ENCODE peak calls at places on chromosomes 2 and 18, in ten cellular contexts. T, L, Q, F, R, K, Y, A, N and E are unnamed samples.

GRCh38 chr2:79980116-79980515 is 324.4 kb downstream of the LRRTM1 start:
- DNase-seq in R (no peak), K (no peak), F (no peak), L (no peak), N (no peak), Y (no peak), Q (no peak), A (no peak), T (no peak), E (no peak)

GRCh38 chr2:28366496-28367282 is 26.0 kb upstream of the FOSL2 start:
- DNase-seq in Q (no peak), A (no peak), L (no peak), F (no peak), T (no peak), K (no peak), N (no peak), Y (no peak), R (no peak), E (peak)

GRCh38 chr2:218471070-218471469 is 52.1 kb downstream of the VIL1 start:
- DNase-seq in T (no peak), Y (no peak), R (no peak), N (no peak), L (no peak), Q (no peak), A (no peak), K (no peak), F (no peak), E (no peak)

GRCh38 chr2:100888602-100889001 is 68.7 kb downstream of the NPAS2 start:
- DNase-seq in R (no peak), N (no peak), A (no peak), Q (no peak), L (no peak), Y (no peak), F (no peak), T (no peak), K (no peak), E (no peak)

GRCh38 chr2:95303191-95303914 is 6.2 kb downstream of the KCNIP3 start:
- DNase-seq in N (no peak), F (no peak), L (no peak), Q (no peak), T (peak), Y (no peak), R (no peak), K (no peak), A (no peak), E (no peak)

GRCh38 chr2:65291221-65292094 is 63.8 kb downstream of the ACTR2 start:
- DNase-seq in R (no peak), Q (no peak), A (no peak), Y (no peak), L (no peak), K (no peak), F (no peak), N (no peak), T (no peak), E (no peak)

GRCh38 chr2:126792186-126792585 is 106.5 kb upstream of the TEX51 start:
- DNase-seq in T (no peak), Y (no peak), F (no peak), Q (no peak), A (no peak), L (no peak), K (no peak), R (no peak), N (no peak), E (no peak)

GRCh38 chr18:43129946-43130523 is 14.6 kb upstream of the RIT2 start:
- DNase-seq in K (no peak), N (no peak), Y (no peak), L (no peak), F (no peak), A (no peak), Q (no peak), R (no peak), T (no peak), E (no peak)

GRCh38 chr2:241554610-241555322 is 3.8 kb upstream of the BOK start:
- DNase-seq in R (peak), F (no peak), T (no peak), N (no peak), L (no peak), K (no peak), Q (no peak), A (no peak), Y (no peak), E (no peak)

GRCh38 chr2:62475172-62476011 is 30.6 kb downstream of the TMEM17 start:
- DNase-seq in Q (no peak), T (peak), R (peak), F (no peak), A (no peak), L (no peak), Y (peak), K (peak), N (no peak), E (peak)

GRCh38 chr2:206937519-206937918 is 1.8 kb upstream of the CPO start:
- DNase-seq in R (no peak), T (no peak), A (no peak), Q (no peak), Y (no peak), N (no peak), K (no peak), L (no peak), F (no peak), E (no peak)

GRCh38 chr2:63488118-63488713 is 100.1 kb downstream of the WDPCP start:
- DNase-seq in K (no peak), R (no peak), N (no peak), L (no peak), T (peak), Y (peak), A (peak), Q (no peak), F (peak), E (no peak)

GRCh38 chr2:176206677-176207076 is 18.2 kb downstream of the HOXD1 start:
- DNase-seq in T (no peak), A (no peak), Y (no peak), R (no peak), N (no peak), L (no peak), F (no peak), K (no peak), Q (no peak), E (no peak)

GRCh38 chr2:143553261-143553660 is 424.0 kb downstream of the ARHGAP15 start:
- DNase-seq in K (no peak), Y (no peak), R (no peak), T (no peak), N (no peak), Q (no peak), A (no peak), F (no peak), L (no peak), E (no peak)

GRCh38 chr2:231660860-231661259 is 47.5 kb upstream of the PTMA start:
- DNase-seq in T (no peak), L (no peak), Y (no peak), R (no peak), Q (no peak), K (no peak), A (peak), N (no peak), F (no peak), E (no peak)

GRCh38 chr2:38123862-38124261 is 47.9 kb upstream of the CYP1B1 start:
- DNase-seq in Y (no peak), K (no peak), T (no peak), F (no peak), A (no peak), R (no peak), L (no peak), Q (no peak), N (no peak), E (no peak)

GRCh38 chr2:156191547-156191946 is 141.0 kb downstream of the NR4A2 start:
- DNase-seq in R (no peak), N (no peak), L (no peak), K (no peak), Y (no peak), Q (no peak), A (no peak), T (no peak), F (no peak), E (no peak)

GRCh38 chr2:156189143-156189542 is 143.4 kb downstream of the NR4A2 start:
- DNase-seq in Q (no peak), R (no peak), N (no peak), Y (no peak), L (no peak), T (no peak), A (no peak), F (no peak), K (no peak), E (no peak)

GRCh38 chr2:156190532-156190931 is 142.0 kb downstream of the NR4A2 start:
- DNase-seq in N (no peak), K (no peak), T (no peak), F (no peak), A (no peak), R (no peak), Q (no peak), L (no peak), Y (no peak), E (no peak)

GRCh38 chr2:156189584-156189983 is 142.9 kb downstream of the NR4A2 start:
- DNase-seq in R (no peak), T (no peak), N (no peak), Q (no peak), Y (no peak), A (no peak), F (no peak), L (no peak), K (no peak), E (no peak)

DNA sequence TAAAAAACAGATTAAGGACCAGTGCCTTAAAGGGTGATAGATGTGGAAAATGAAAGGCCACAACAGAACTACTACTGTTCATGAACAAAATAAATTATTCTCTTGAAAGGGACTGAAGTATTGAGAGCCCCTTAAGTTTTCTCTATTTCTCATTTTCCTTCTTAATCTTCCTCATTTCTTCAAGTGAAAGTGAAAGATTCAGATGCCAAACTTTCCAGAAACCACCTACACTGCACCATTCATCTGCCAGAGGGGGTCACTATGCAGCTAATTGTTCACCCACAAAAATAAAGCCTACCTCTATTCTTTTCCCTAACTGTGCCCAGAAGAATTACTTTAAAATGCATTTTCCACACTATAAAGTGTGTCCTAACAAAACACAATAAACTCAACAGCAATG is 140.1 kb downstream of the NR4A2 start:
- DNase-seq in F (no peak), R (no peak), K (no peak), T (no peak), L (no peak), Q (no peak), Y (no peak), N (no peak), A (no peak), E (no peak)
- TF ChIP-seq CTCF in F (peak), R (no peak), K (no peak), T (peak), L (peak), Q (no peak), Y (no peak), N (no peak), A (no peak), E (no peak)

DNA sequence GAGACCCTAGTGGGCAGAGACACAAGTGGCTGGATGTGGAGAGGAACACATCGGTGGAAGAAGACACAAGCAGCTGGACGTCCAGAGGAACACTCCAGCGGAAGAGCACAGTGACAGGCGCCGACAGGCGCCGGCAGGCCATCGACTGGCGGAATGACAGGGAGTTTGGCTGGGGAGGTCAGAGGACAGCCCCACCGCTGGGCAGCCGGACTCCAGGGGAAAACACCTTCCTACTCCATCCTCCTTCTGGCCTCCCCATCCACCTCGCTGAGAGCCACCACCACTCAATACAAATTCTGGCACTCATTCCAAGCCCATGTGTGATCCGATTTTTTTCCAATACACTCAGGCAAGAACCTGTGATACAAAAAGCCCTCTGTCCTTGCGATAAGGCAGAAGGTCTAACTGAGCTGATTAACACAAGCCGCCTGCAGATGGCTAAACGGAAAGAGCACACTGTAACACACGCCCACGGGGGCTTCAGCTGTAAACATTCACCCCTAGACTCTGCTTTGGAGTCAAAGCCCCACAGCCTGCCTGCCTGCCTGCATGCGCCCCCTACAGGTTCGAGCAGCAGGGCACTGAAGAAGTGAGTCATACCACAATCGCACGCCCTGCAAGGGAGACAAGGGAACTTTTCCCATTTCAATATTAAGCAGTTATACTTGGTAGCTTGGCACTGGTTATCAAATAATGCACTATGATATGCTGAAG is 50.2 kb upstream of the LRP1B start:
- DNase-seq in Y (peak), F (no peak), Q (no peak), R (peak), T (no peak), A (no peak), N (peak), K (no peak), L (no peak), E (no peak)
- TF ChIP-seq CTCF in Y (peak), F (peak), Q (no peak), R (no peak), T (peak), A (no peak), N (peak), K (no peak), L (peak), E (no peak)

GRCh38 chr2:134737671-134738070 is 18.9 kb upstream of the TMEM163 start:
- DNase-seq in K (no peak), R (no peak), T (no peak), Y (no peak), L (no peak), N (no peak), F (no peak), A (no peak), Q (no peak), E (no peak)

GRCh38 chr2:134739879-134740301 is 21.1 kb upstream of the TMEM163 start:
- DNase-seq in Y (no peak), F (peak), L (no peak), A (no peak), Q (no peak), T (no peak), K (no peak), R (no peak), N (no peak), E (no peak)

GRCh38 chr2:134736167-134736885 is 17.5 kb upstream of the TMEM163 start:
- DNase-seq in Y (peak), A (no peak), R (no peak), T (no peak), N (no peak), Q (no peak), F (peak), K (no peak), L (no peak), E (no peak)

GRCh38 chr2:134739261-134739878 is 20.6 kb upstream of the TMEM163 start:
- DNase-seq in K (no peak), Y (no peak), R (no peak), A (no peak), L (no peak), Q (no peak), T (no peak), N (no peak), F (no peak), E (no peak)

DNA sequence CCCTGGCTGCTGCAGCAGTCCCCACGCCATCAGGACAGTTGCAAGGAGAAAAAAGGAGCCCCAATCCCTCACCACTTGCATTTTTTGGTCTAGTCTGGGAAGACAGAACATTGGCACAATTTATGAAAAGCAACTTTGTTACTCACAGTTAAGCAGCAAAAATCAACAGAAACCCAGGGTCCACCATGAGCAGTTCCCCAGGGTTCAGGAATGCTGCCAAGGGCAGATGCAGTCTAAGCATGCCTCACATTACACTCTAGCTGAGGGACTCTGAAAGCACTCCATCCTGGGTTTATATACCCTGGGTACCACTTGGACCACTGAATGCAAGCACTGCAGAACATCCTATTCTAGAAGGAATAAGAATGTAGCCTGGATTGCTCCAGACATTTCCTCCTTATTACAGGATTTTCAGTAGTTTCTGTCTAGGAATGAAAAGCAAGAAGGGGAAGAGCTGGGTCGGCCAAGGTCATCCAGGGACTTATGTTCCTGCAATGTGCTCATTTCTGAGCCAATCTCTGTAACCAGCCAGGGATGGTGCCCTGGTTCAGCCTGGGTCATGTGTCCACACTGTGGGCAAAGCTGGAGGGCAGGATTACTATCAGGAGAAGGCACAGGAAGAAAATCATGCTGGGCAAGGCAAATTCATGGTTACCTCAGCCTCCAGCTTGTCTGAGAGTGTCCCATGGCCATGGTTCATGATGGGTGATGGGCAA is 19.5 kb upstream of the TMEM163 start:
- DNase-seq in F (peak), K (no peak), T (no peak), N (no peak), A (no peak), Q (no peak), R (no peak), Y (no peak), L (no peak), E (no peak)
- TF ChIP-seq CTCF in F (no peak), K (no peak), T (no peak), N (no peak), A (no peak), Q (no peak), R (no peak), Y (no peak), L (no peak), E (no peak)

DNA sequence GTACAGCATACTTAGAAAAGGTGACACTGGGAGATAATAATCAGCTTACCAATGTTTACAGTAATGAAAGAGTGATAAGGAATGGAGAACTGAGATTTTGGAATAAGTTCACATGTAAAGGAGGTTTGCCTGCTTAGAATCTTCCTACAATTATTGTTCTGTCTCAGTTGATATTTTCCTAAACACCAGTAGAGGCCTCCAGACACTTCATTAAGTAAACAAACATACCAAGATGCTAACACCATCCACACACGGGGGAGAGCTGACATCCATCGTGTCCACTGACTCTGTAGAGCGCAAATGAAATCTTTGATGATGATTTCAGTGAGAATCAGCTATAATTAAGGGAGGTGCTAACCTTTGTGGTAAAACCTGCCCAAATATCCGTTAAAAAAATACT is 211.7 kb upstream of the MMADHC start:
- DNase-seq in N (no peak), Y (no peak), K (no peak), L (no peak), A (no peak), Q (no peak), T (no peak), F (peak), R (no peak), E (no peak)
- TF ChIP-seq CTCF in N (no peak), Y (no peak), K (peak), L (peak), A (no peak), Q (peak), T (peak), F (peak), R (no peak), E (no peak)

GRCh38 chr2:159446817-159447216 is 160.3 kb upstream of the WDSUB1 start:
- DNase-seq in K (no peak), R (no peak), A (no peak), T (no peak), Q (no peak), Y (no peak), L (no peak), N (no peak), F (no peak), E (no peak)

GRCh38 chr2:159444728-159445127 is 158.2 kb upstream of the WDSUB1 start:
- DNase-seq in Y (no peak), Q (no peak), A (no peak), F (no peak), R (no peak), N (no peak), K (no peak), L (no peak), T (no peak), E (no peak)

GRCh38 chr2:159446201-159446600 is 159.7 kb upstream of the WDSUB1 start:
- DNase-seq in N (no peak), R (no peak), A (no peak), T (no peak), Q (no peak), K (no peak), Y (no peak), F (no peak), L (no peak), E (no peak)

GRCh38 chr2:159442159-159442852 is 155.8 kb upstream of the WDSUB1 start:
- DNase-seq in A (no peak), K (no peak), R (no peak), L (no peak), Q (no peak), T (no peak), Y (no peak), N (no peak), F (no peak), E (no peak)

GRCh38 chr2:159445307-159445706 is 158.8 kb upstream of the WDSUB1 start:
- DNase-seq in K (no peak), R (no peak), T (no peak), L (no peak), Y (no peak), N (no peak), Q (no peak), F (no peak), A (no peak), E (no peak)
- TF ChIP-seq CTCF in K (no peak), R (no peak), T (no peak), L (no peak), Y (no peak), N (no peak), Q (no peak), F (no peak), A (no peak), E (no peak)

GRCh38 chr2:212730994-212731393 is 192.4 kb upstream of the ERBB4 start:
- DNase-seq in K (no peak), N (no peak), Y (no peak), F (no peak), Q (no peak), T (no peak), L (no peak), A (no peak), R (no peak), E (no peak)
- TF ChIP-seq CTCF in K (no peak), N (no peak), Y (no peak), F (no peak), Q (no peak), T (no peak), L (no peak), A (no peak), R (no peak), E (no peak)

GRCh38 chr2:190179754-190180312 is 117.3 kb upstream of the MSTN start:
- DNase-seq in N (no peak), Q (no peak), Y (no peak), T (no peak), L (no peak), F (no peak), R (no peak), A (no peak), K (no peak), E (no peak)
- TF ChIP-seq CTCF in N (no peak), Q (no peak), Y (no peak), T (no peak), L (no peak), F (no peak), R (peak), A (no peak), K (no peak), E (no peak)

DNA sequence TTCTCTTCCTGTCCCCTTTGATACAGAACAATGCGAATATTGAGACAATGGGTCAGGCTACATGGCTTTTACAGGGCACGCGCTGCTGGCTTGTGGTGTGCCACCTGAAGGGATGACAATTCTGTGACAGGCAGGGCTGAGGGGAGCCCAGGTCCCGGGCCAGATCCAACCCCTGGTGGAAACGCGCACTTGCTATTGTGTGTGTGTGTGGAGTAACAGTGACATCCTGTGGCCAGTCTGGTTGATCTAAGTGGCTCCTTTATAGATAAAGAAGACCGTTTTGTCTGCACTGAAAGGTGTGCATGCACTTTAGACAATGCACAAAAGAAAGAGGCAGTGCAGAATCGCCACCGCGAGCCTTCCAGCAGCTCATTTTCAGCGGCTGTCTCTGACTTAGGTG is 273.6 kb downstream of the HRH4 start:
- DNase-seq in K (no peak), A (no peak), N (peak), F (no peak), Q (no peak), L (no peak), Y (peak), R (no peak), T (peak), E (no peak)
- TF ChIP-seq CTCF in K (no peak), A (no peak), N (no peak), F (peak), Q (peak), L (peak), Y (no peak), R (no peak), T (peak), E (no peak)